ENCODE peak calls at places on chromosomes 2 and 18, in eight cellular contexts. B, O, Z, I, D, Y, K and W are unnamed samples.

GRCh38 chr2:285506-285905 is 2.4 kb downstream of the ALKAL2 start:
- DNase-seq in B (no peak), O (peak; percentile 84), Z (no peak), I (peak; percentile 35), D (no peak), Y (no peak), K (peak; percentile 36), W (no peak)

GRCh38 chr18:56652802-56653201 is 1.6 kb downstream of the WDR7 start:
- DNase-seq in B (no peak), O (no peak), Z (no peak), I (no peak), D (no peak), Y (no peak), K (no peak), W (no peak)

GRCh38 chr2:96146151-96146880 is 1.1 kb upstream of the DUSP2 start:
- DNase-seq in B (no peak), O (no peak), Z (peak; percentile 57), I (no peak), D (no peak), Y (no peak), K (no peak), W (no peak)

GRCh38 chr18:22084547-22084946 is 84.8 kb upstream of the GATA6 start:
- DNase-seq in B (no peak), O (no peak), Z (no peak), I (no peak), D (no peak), Y (no peak), K (no peak), W (peak; percentile 16)

GRCh38 chr18:55753643-55754255 is 165.8 kb upstream of the TCF4 start:
- DNase-seq in B (no peak), O (peak; percentile 33), Z (no peak), I (no peak), D (peak; percentile 14), Y (no peak), K (no peak), W (no peak)

GRCh38 chr2:98654702-98655488 is 46.5 kb downstream of the UNC50 start:
- DNase-seq in B (no peak), O (no peak), Z (no peak), I (no peak), D (no peak), Y (no peak), K (no peak), W (no peak)

GRCh38 chr2:197079832-197080555 is 153.5 kb upstream of the PGAP1 start:
- DNase-seq in B (no peak), O (peak; percentile 39), Z (no peak), I (no peak), D (no peak), Y (no peak), K (no peak), W (no peak)

GRCh38 chr18:32529737-32530420 is 59.2 kb upstream of the GAREM1 start:
- DNase-seq in B (no peak), O (no peak), Z (no peak), I (no peak), D (no peak), Y (no peak), K (no peak), W (no peak)

GRCh38 chr18:55587341-55588000 is 521 bp downstream of the TCF4 start:
- DNase-seq in B (no peak), O (peak; percentile 40), Z (peak; percentile 35), I (no peak), D (no peak), Y (peak; percentile 17), K (no peak), W (no peak)

GRCh38 chr18:10030816-10031541 is 117.2 kb downstream of the VAPA start:
- DNase-seq in B (no peak), O (no peak), Z (no peak), I (no peak), D (no peak), Y (no peak), K (no peak), W (no peak)

GRCh38 chr2:137944714-137945113 is 19.6 kb upstream of the HNMT start:
- DNase-seq in B (no peak), O (no peak), Z (no peak), I (no peak), D (no peak), Y (no peak), K (no peak), W (no peak)

GRCh38 chr2:78063246-78064020 is 541.3 kb upstream of the LRRTM4 start:
- DNase-seq in B (no peak), O (no peak), Z (no peak), I (no peak), D (no peak), Y (no peak), K (no peak), W (no peak)

GRCh38 chr2:72579595-72580180 is 246.1 kb downstream of the EXOC6B start:
- DNase-seq in B (peak; percentile 26), O (peak; percentile 66), Z (no peak), I (no peak), D (peak; percentile 30), Y (no peak), K (peak; percentile 11), W (no peak)

GRCh38 chr2:5877360-5877759 is 185.2 kb downstream of the SOX11 start:
- DNase-seq in B (no peak), O (no peak), Z (no peak), I (no peak), D (no peak), Y (no peak), K (peak; percentile 30), W (no peak)

GRCh38 chr18:8962192-8962772 is 140.2 kb upstream of the NDUFV2 start:
- DNase-seq in B (no peak), O (no peak), Z (no peak), I (no peak), D (no peak), Y (no peak), K (no peak), W (no peak)

GRCh38 chr18:36396190-36396589 is 98.7 kb downstream of the FHOD3 start:
- DNase-seq in B (peak; percentile 15), O (no peak), Z (no peak), I (no peak), D (no peak), Y (no peak), K (no peak), W (no peak)

GRCh38 chr18:48342125-48342524 is 67.1 kb downstream of the ZBTB7C start:
- DNase-seq in B (no peak), O (no peak), Z (no peak), I (no peak), D (no peak), Y (no peak), K (no peak), W (no peak)

GRCh38 chr18:7221424-7222155 is 9.3 kb upstream of the LRRC30 start:
- DNase-seq in B (peak; percentile 16), O (peak; percentile 69), Z (no peak), I (peak; percentile 5), D (peak; percentile 54), Y (peak; percentile 28), K (peak; percentile 29), W (peak; percentile 39)

DNA sequence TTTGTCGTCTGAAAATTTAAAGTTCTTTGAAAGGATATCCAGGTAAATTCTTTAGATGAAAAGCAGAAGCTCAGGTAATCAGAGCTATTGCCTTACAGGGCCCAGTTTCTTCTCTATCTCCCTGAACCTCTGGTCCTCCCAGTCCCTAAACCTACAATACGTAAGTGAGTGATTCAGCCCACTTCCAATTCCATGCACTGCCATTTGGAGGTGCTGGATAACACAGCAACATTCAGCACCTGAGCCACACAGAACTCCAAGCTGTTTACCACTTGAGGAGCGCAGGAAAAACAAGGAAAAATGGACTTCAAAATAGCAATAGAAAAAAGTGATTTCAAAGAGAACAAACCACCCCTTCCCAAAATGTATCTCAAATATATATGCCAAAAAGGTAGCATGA is 105.0 kb upstream of the DNAJC10 start:
- DNase-seq in B (no peak), O (no peak), Z (no peak), I (no peak), D (no peak), Y (no peak), K (no peak), W (no peak)
- TF ChIP-seq CTCF in B (peak; percentile 23), O (no peak), Z (no peak), I (no peak), D (no peak), Y (no peak), K (no peak), W (no peak)

DNA sequence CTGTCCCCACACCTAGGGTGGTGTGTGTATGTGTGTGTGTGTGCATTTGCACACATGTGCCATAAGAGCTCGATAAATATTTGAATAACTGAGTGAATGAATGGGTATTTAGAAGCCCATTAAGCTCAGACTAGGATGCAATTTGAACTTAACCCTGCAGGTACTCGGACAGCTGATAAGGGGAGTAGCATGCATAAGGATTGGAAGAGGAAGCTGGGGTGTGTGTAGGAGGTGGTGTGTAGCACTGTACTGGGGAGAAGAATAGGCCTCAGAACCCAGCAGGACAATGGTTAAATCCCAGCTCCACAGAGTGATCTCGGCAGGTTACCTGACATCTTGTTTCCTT is 1.8 kb upstream of the KCNF1 start:
- DNase-seq in B (no peak), O (no peak), Z (no peak), I (no peak), D (no peak), Y (no peak), K (no peak), W (no peak)
- TF ChIP-seq CTCF in B (no peak), O (no peak), Z (no peak), I (no peak), D (no peak), Y (no peak), K (no peak), W (peak; percentile 35)

DNA sequence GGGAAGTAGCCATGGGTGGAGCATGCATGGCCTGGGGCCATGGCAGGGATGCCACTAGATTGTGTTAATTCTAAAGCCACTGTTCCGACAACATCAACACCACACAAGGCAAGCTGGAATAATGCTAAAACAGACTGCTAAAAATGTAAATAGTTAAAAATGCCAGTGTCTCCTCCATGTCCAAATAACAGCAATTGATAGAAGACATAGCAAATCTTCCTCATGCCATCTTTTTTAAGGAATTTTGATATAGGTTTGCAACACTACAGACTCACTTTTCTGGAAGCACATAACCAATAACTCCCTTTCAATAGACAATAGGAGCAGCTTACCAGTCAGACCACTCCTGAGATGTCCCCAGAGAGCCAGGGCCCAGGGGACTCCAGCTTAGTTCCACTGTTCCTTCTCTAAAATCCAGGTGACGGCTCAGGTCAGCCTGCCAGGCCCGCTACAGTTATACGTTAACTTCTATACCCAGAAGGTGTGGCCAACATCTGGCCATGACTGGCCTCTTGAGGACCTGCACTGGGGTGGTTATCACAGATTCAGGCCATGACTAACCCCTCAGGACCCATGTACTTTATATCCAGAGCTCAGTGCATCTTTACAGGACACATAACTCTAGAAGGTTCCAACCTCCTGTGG is 20.3 kb downstream of the TUBB6 start:
- DNase-seq in B (no peak), O (no peak), Z (no peak), I (no peak), D (no peak), Y (no peak), K (no peak), W (no peak)
- TF ChIP-seq CTCF in B (no peak), O (no peak), Z (no peak), I (no peak), D (peak; percentile 21), Y (no peak), K (no peak), W (no peak)

GRCh38 chr2:33681333-33681732 is 82.2 kb upstream of the FAM98A start:
- DNase-seq in B (no peak), O (no peak), Z (no peak), I (no peak), D (no peak), Y (no peak), K (no peak), W (no peak)
- TF ChIP-seq CTCF in B (peak; percentile 49), O (no peak), Z (no peak), I (peak; percentile 38), D (peak; percentile 20), Y (no peak), K (peak; percentile 27), W (peak; percentile 53)

GRCh38 chr2:216989335-216990129 is 129.7 kb upstream of the TNP1 start:
- DNase-seq in B (no peak), O (peak; percentile 26), Z (no peak), I (no peak), D (no peak), Y (no peak), K (no peak), W (no peak)
- TF ChIP-seq CTCF in B (no peak), O (peak; percentile 33), Z (no peak), I (peak; percentile 27), D (no peak), Y (no peak), K (peak; percentile 44), W (no peak)